ENCODE peak calls at places on chromosome 1, in six cellular contexts. F is NCI-H2081 treated with DMSO at 0.1 percent for 48 hours, I is HTR-8/SVneo, T is Right ventricle myocardium superior, R is NCI-H1930, P is NCI-H187 treated with DMSO at 0.1 percent for 48 hours. G is an unnamed sample.

GRCh38 chr1:245742891-245743290 is 588.1 kb downstream of the KIF26B start:
- DNase-seq in F (no peak), I (no peak), T (no peak), R (no peak), P (peak; percentile 2), G (no peak)

GRCh38 chr1:100445565-100445964 is 92.4 kb upstream of the GPR88 start:
- DNase-seq in F (no peak), I (no peak), T (no peak), R (no peak), P (no peak), G (no peak)

GRCh38 chr1:11874624-11875023 is 15.9 kb upstream of the NPPB start:
- DNase-seq in F (no peak), I (no peak), T (no peak), R (no peak), P (no peak), G (no peak)

GRCh38 chr1:63746129-63746864 is 27.5 kb upstream of the ROR1 start:
- DNase-seq in F (no peak), I (peak; percentile 32), T (no peak), R (no peak), P (no peak), G (no peak)

GRCh38 chr1:4084053-4084431 is 184.0 kb upstream of the C1orf174 start:
- DNase-seq in F (no peak), I (no peak), T (no peak), R (no peak), P (no peak), G (no peak)

GRCh38 chr1:200437556-200438203 is 27.8 kb upstream of the ZNF281 start:
- DNase-seq in F (no peak), I (no peak), T (no peak), R (no peak), P (no peak), G (no peak)

GRCh38 chr1:55311057-55311631 is 96.0 kb upstream of the USP24 start:
- DNase-seq in F (no peak), I (peak; percentile 14), T (peak; percentile 44), R (no peak), P (no peak), G (no peak)

GRCh38 chr1:201137579-201138310 is 10.8 kb upstream of the ASCL5 start:
- DNase-seq in F (no peak), I (no peak), T (peak; percentile 79), R (no peak), P (no peak), G (peak; percentile 84)

GRCh38 chr1:11967028-11967547 is 13.2 kb upstream of the MFN2 start:
- DNase-seq in F (peak; percentile 16), I (peak; percentile 43), T (no peak), R (peak; percentile 56), P (peak; percentile 49), G (no peak)

GRCh38 chr1:112852276-112852675 is 103.7 kb downstream of the SLC16A1 start:
- DNase-seq in F (peak; percentile 87), I (no peak), T (no peak), R (peak; percentile 36), P (no peak), G (no peak)

GRCh38 chr1:151145158-151146071 is 1.0 kb downstream of the SEMA6C start:
- DNase-seq in F (no peak), I (no peak), T (peak; percentile 58), R (no peak), P (no peak), G (no peak)

GRCh38 chr1:234848972-234849641 is 239.1 kb upstream of the IRF2BP2 start:
- DNase-seq in F (no peak), I (no peak), T (no peak), R (no peak), P (no peak), G (no peak)

GRCh38 chr1:3598522-3599285 is 12.6 kb downstream of the MEGF6 start:
- DNase-seq in F (no peak), I (no peak), T (no peak), R (no peak), P (no peak), G (no peak)

GRCh38 chr1:160342520-160342919 is 530 bp downstream of the COPA start:
- DNase-seq in F (no peak), I (no peak), T (no peak), R (no peak), P (no peak), G (no peak)

GRCh38 chr1:81113688-81114087 is 687.0 kb upstream of the ADGRL2 start:
- DNase-seq in F (no peak), I (no peak), T (no peak), R (no peak), P (no peak), G (no peak)

GRCh38 chr1:47407481-47407880 is 8.6 kb upstream of the FOXE3 start:
- DNase-seq in F (no peak), I (no peak), T (no peak), R (no peak), P (no peak), G (no peak)

GRCh38 chr1:234957330-234958065 is 171.1 kb downstream of the TOMM20 start:
- DNase-seq in F (no peak), I (peak; percentile 75), T (no peak), R (no peak), P (no peak), G (no peak)

GRCh38 chr1:80582980-80583379 is 1217.8 kb upstream of the ADGRL2 start:
- DNase-seq in F (no peak), I (no peak), T (no peak), R (no peak), P (no peak), G (no peak)

GRCh38 chr1:234368320-234369032 is 4.8 kb upstream of the COA6 start:
- DNase-seq in F (no peak), I (no peak), T (no peak), R (no peak), P (no peak), G (no peak)

GRCh38 chr1:201721131-201722049 is 107.6 kb upstream of the IPO9 start:
- DNase-seq in F (no peak), I (no peak), T (no peak), R (no peak), P (no peak), G (no peak)

GRCh38 chr1:50591598-50591997 is 168.4 kb upstream of the DMRTA2 start:
- DNase-seq in F (no peak), I (no peak), T (no peak), R (no peak), P (no peak), G (no peak)

GRCh38 chr1:231421616-231421970 is 494 bp downstream of the EGLN1 start:
- DNase-seq in F (no peak), I (no peak), T (no peak), R (no peak), P (no peak), G (peak; percentile 73)

GRCh38 chr1:94778808-94779207 is 41.3 kb upstream of the SLC44A3 start:
- DNase-seq in F (no peak), I (no peak), T (no peak), R (no peak), P (no peak), G (no peak)

GRCh38 chr1:227094249-227094966 is 154.3 kb downstream of the COQ8A start:
- DNase-seq in F (peak; percentile 5), I (no peak), T (no peak), R (peak; percentile 56), P (no peak), G (no peak)

GRCh38 chr1:18283601-18284385 is 176.2 kb downstream of the IGSF21 start:
- DNase-seq in F (no peak), I (no peak), T (no peak), R (no peak), P (no peak), G (no peak)

GRCh38 chr1:185789846-185790735 is 55.9 kb downstream of the HMCN1 start:
- DNase-seq in F (no peak), I (no peak), T (no peak), R (no peak), P (no peak), G (no peak)

GRCh38 chr1:21896652-21897532 is 40.2 kb downstream of the HSPG2 start:
- DNase-seq in F (no peak), I (no peak), T (peak; percentile 91), R (no peak), P (no peak), G (peak; percentile 87)

GRCh38 chr1:201208236-201208635 is 17.6 kb downstream of the IGFN1 start:
- DNase-seq in F (no peak), I (no peak), T (no peak), R (no peak), P (no peak), G (no peak)

GRCh38 chr1:208131631-208132286 is 112.4 kb downstream of the PLXNA2 start:
- DNase-seq in F (no peak), I (no peak), T (no peak), R (no peak), P (no peak), G (no peak)

GRCh38 chr1:20301463-20302092 is 10.9 kb downstream of the VWA5B1 start:
- DNase-seq in F (no peak), I (no peak), T (no peak), R (no peak), P (no peak), G (no peak)

GRCh38 chr1:149917590-149918144 is at the start of gene SV2A:
- DNase-seq in F (peak; percentile 55), I (peak; percentile 76), T (no peak), R (peak; percentile 35), P (peak; percentile 93), G (no peak)

GRCh38 chr1:155648207-155649147 is 38.5 kb downstream of the MSTO1 start:
- DNase-seq in F (no peak), I (peak; percentile 51), T (no peak), R (no peak), P (no peak), G (no peak)

GRCh38 chr1:71667224-71667623 is 586.4 kb upstream of the ZRANB2 start:
- DNase-seq in F (peak; percentile 66), I (no peak), T (no peak), R (peak; percentile 47), P (no peak), G (no peak)